ENCODE peak calls at places on chromosomes 13 and 19, in seven cellular contexts. One of them, this sample, is unnamed.

GRCh38 chr19:32674153-32674958 is 624 bp downstream of the ANKRD27 start:
- DNase-seq in effector memory CD4-positive, alpha-beta T cell: peak
- DNase-seq in dermis blood vessel endothelial cell: peak
- DNase-seq in kidney epithelial cell: no peak
- DNase-seq in GM23248: peak
- DNase-seq in iPS DF 6.9: no peak
- DNase-seq in iris pigment epithelial cell: no peak
- DNase-seq in this sample: peak

GRCh38 chr19:57192064-57192395 is 730 bp downstream of the ZNF264 start:
- DNase-seq in effector memory CD4-positive, alpha-beta T cell: no peak
- DNase-seq in dermis blood vessel endothelial cell: peak
- DNase-seq in kidney epithelial cell: no peak
- DNase-seq in GM23248: peak
- DNase-seq in iPS DF 6.9: no peak
- DNase-seq in iris pigment epithelial cell: peak
- DNase-seq in this sample: no peak

GRCh38 chr19:48501446-48501960 is 10.1 kb downstream of the LMTK3 start:
- DNase-seq in effector memory CD4-positive, alpha-beta T cell: peak
- DNase-seq in dermis blood vessel endothelial cell: no peak
- DNase-seq in kidney epithelial cell: no peak
- DNase-seq in GM23248: no peak
- DNase-seq in iPS DF 6.9: peak
- DNase-seq in iris pigment epithelial cell: no peak
- DNase-seq in this sample: no peak

GRCh38 chr13:46728777-46729176 is 68.2 kb downstream of the ESD start:
- DNase-seq in effector memory CD4-positive, alpha-beta T cell: no peak
- DNase-seq in dermis blood vessel endothelial cell: no peak
- DNase-seq in kidney epithelial cell: no peak
- DNase-seq in GM23248: peak
- DNase-seq in iPS DF 6.9: peak
- DNase-seq in iris pigment epithelial cell: peak
- DNase-seq in this sample: no peak

GRCh38 chr13:60329221-60329983 is 67.6 kb upstream of the TDRD3 start:
- DNase-seq in effector memory CD4-positive, alpha-beta T cell: no peak
- DNase-seq in dermis blood vessel endothelial cell: peak
- DNase-seq in kidney epithelial cell: no peak
- DNase-seq in GM23248: peak
- DNase-seq in iPS DF 6.9: peak
- DNase-seq in iris pigment epithelial cell: peak
- DNase-seq in this sample: peak

GRCh38 chr19:48571378-48572162 is 19.6 kb downstream of the SULT2B1 start:
- DNase-seq in effector memory CD4-positive, alpha-beta T cell: no peak
- DNase-seq in dermis blood vessel endothelial cell: no peak
- DNase-seq in kidney epithelial cell: no peak
- DNase-seq in GM23248: no peak
- DNase-seq in iPS DF 6.9: no peak
- DNase-seq in iris pigment epithelial cell: no peak
- DNase-seq in this sample: no peak

GRCh38 chr19:14871619-14872230 is 14.2 kb downstream of the OR7A17 start:
- DNase-seq in effector memory CD4-positive, alpha-beta T cell: no peak
- DNase-seq in dermis blood vessel endothelial cell: peak
- DNase-seq in kidney epithelial cell: no peak
- DNase-seq in GM23248: peak
- DNase-seq in iPS DF 6.9: no peak
- DNase-seq in iris pigment epithelial cell: peak
- DNase-seq in this sample: no peak

GRCh38 chr13:44437356-44438233 is 64.0 kb downstream of the SERP2 start:
- DNase-seq in effector memory CD4-positive, alpha-beta T cell: no peak
- DNase-seq in dermis blood vessel endothelial cell: peak
- DNase-seq in kidney epithelial cell: no peak
- DNase-seq in GM23248: peak
- DNase-seq in iPS DF 6.9: no peak
- DNase-seq in iris pigment epithelial cell: peak
- DNase-seq in this sample: no peak

GRCh38 chr19:46998445-46999142 is 21.0 kb upstream of the NPAS1 start:
- DNase-seq in effector memory CD4-positive, alpha-beta T cell: no peak
- DNase-seq in dermis blood vessel endothelial cell: no peak
- DNase-seq in kidney epithelial cell: no peak
- DNase-seq in GM23248: no peak
- DNase-seq in iPS DF 6.9: no peak
- DNase-seq in iris pigment epithelial cell: no peak
- DNase-seq in this sample: no peak

GRCh38 chr19:38392707-38393308 is 4.3 kb downstream of the SPRED3 start:
- DNase-seq in effector memory CD4-positive, alpha-beta T cell: no peak
- DNase-seq in dermis blood vessel endothelial cell: no peak
- DNase-seq in kidney epithelial cell: no peak
- DNase-seq in GM23248: peak
- DNase-seq in iPS DF 6.9: no peak
- DNase-seq in iris pigment epithelial cell: peak
- DNase-seq in this sample: no peak

GRCh38 chr13:104140557-104140956 is 1074.3 kb upstream of the SLC10A2 start:
- DNase-seq in effector memory CD4-positive, alpha-beta T cell: no peak
- DNase-seq in dermis blood vessel endothelial cell: peak
- DNase-seq in kidney epithelial cell: no peak
- DNase-seq in GM23248: no peak
- DNase-seq in iPS DF 6.9: no peak
- DNase-seq in iris pigment epithelial cell: peak
- DNase-seq in this sample: no peak

GRCh38 chr13:47835470-47836228 is 165.4 kb downstream of the SUCLA2 start:
- DNase-seq in effector memory CD4-positive, alpha-beta T cell: no peak
- DNase-seq in dermis blood vessel endothelial cell: no peak
- DNase-seq in kidney epithelial cell: no peak
- DNase-seq in GM23248: no peak
- DNase-seq in iPS DF 6.9: no peak
- DNase-seq in iris pigment epithelial cell: no peak
- DNase-seq in this sample: no peak

GRCh38 chr13:29924951-29925350 is 74.5 kb upstream of the UBL3 start:
- DNase-seq in effector memory CD4-positive, alpha-beta T cell: no peak
- DNase-seq in dermis blood vessel endothelial cell: no peak
- DNase-seq in kidney epithelial cell: no peak
- DNase-seq in GM23248: no peak
- DNase-seq in iPS DF 6.9: no peak
- DNase-seq in iris pigment epithelial cell: no peak
- DNase-seq in this sample: no peak

GRCh38 chr13:46160474-46161066 is 21.4 kb downstream of the LCP1 start:
- DNase-seq in effector memory CD4-positive, alpha-beta T cell: no peak
- DNase-seq in dermis blood vessel endothelial cell: peak
- DNase-seq in kidney epithelial cell: peak
- DNase-seq in GM23248: peak
- DNase-seq in iPS DF 6.9: peak
- DNase-seq in iris pigment epithelial cell: peak
- DNase-seq in this sample: no peak

GRCh38 chr13:21674271-21675009 is 3.6 kb downstream of the FGF9 start:
- DNase-seq in effector memory CD4-positive, alpha-beta T cell: no peak
- DNase-seq in dermis blood vessel endothelial cell: peak
- DNase-seq in kidney epithelial cell: no peak
- DNase-seq in GM23248: peak
- DNase-seq in iPS DF 6.9: no peak
- DNase-seq in iris pigment epithelial cell: no peak
- DNase-seq in this sample: peak

GRCh38 chr19:15426485-15427349 is 7.9 kb upstream of the AKAP8L start:
- DNase-seq in effector memory CD4-positive, alpha-beta T cell: no peak
- DNase-seq in dermis blood vessel endothelial cell: peak
- DNase-seq in kidney epithelial cell: no peak
- DNase-seq in GM23248: no peak
- DNase-seq in iPS DF 6.9: no peak
- DNase-seq in iris pigment epithelial cell: no peak
- DNase-seq in this sample: no peak

GRCh38 chr19:48507911-48508439 is 3.7 kb downstream of the LMTK3 start:
- DNase-seq in effector memory CD4-positive, alpha-beta T cell: no peak
- DNase-seq in dermis blood vessel endothelial cell: no peak
- DNase-seq in kidney epithelial cell: no peak
- DNase-seq in GM23248: no peak
- DNase-seq in iPS DF 6.9: no peak
- DNase-seq in iris pigment epithelial cell: no peak
- DNase-seq in this sample: no peak

GRCh38 chr13:52356327-52356726 is 49.6 kb downstream of the THSD1 start:
- DNase-seq in effector memory CD4-positive, alpha-beta T cell: no peak
- DNase-seq in dermis blood vessel endothelial cell: no peak
- DNase-seq in kidney epithelial cell: peak
- DNase-seq in GM23248: peak
- DNase-seq in iPS DF 6.9: no peak
- DNase-seq in iris pigment epithelial cell: peak
- DNase-seq in this sample: peak

GRCh38 chr19:32802840-32803239 is 66.7 kb downstream of the SLC7A9 start:
- DNase-seq in effector memory CD4-positive, alpha-beta T cell: no peak
- DNase-seq in dermis blood vessel endothelial cell: no peak
- DNase-seq in kidney epithelial cell: no peak
- DNase-seq in GM23248: no peak
- DNase-seq in iPS DF 6.9: no peak
- DNase-seq in iris pigment epithelial cell: no peak
- DNase-seq in this sample: no peak

GRCh38 chr19:13849991-13850909 is 26.7 kb upstream of the NANOS3 start:
- DNase-seq in effector memory CD4-positive, alpha-beta T cell: peak
- DNase-seq in dermis blood vessel endothelial cell: peak
- DNase-seq in kidney epithelial cell: no peak
- DNase-seq in GM23248: peak
- DNase-seq in iPS DF 6.9: no peak
- DNase-seq in iris pigment epithelial cell: peak
- DNase-seq in this sample: peak

GRCh38 chr13:42760949-42761348 is 20.4 kb upstream of the FAM216B start:
- DNase-seq in effector memory CD4-positive, alpha-beta T cell: no peak
- DNase-seq in dermis blood vessel endothelial cell: no peak
- DNase-seq in kidney epithelial cell: no peak
- DNase-seq in GM23248: no peak
- DNase-seq in iPS DF 6.9: no peak
- DNase-seq in iris pigment epithelial cell: peak
- DNase-seq in this sample: no peak

GRCh38 chr19:47247308-47247990 is 8.9 kb upstream of the CCDC9 start:
- DNase-seq in effector memory CD4-positive, alpha-beta T cell: peak
- DNase-seq in dermis blood vessel endothelial cell: peak
- DNase-seq in kidney epithelial cell: no peak
- DNase-seq in GM23248: peak
- DNase-seq in iPS DF 6.9: no peak
- DNase-seq in iris pigment epithelial cell: peak
- DNase-seq in this sample: peak

GRCh38 chr19:45154064-45154827 is 6.5 kb downstream of the NKPD1 start:
- DNase-seq in effector memory CD4-positive, alpha-beta T cell: no peak
- DNase-seq in dermis blood vessel endothelial cell: peak
- DNase-seq in kidney epithelial cell: no peak
- DNase-seq in GM23248: peak
- DNase-seq in iPS DF 6.9: no peak
- DNase-seq in iris pigment epithelial cell: peak
- DNase-seq in this sample: peak

GRCh38 chr19:35134601-35135091 is at the start of gene LGI4:
- DNase-seq in effector memory CD4-positive, alpha-beta T cell: no peak
- DNase-seq in dermis blood vessel endothelial cell: no peak
- DNase-seq in kidney epithelial cell: no peak
- DNase-seq in GM23248: peak
- DNase-seq in iPS DF 6.9: no peak
- DNase-seq in iris pigment epithelial cell: no peak
- DNase-seq in this sample: no peak

GRCh38 chr13:91576590-91576989 is 178.2 kb downstream of the GPC5 start:
- DNase-seq in effector memory CD4-positive, alpha-beta T cell: no peak
- DNase-seq in dermis blood vessel endothelial cell: no peak
- DNase-seq in kidney epithelial cell: no peak
- DNase-seq in GM23248: no peak
- DNase-seq in iPS DF 6.9: peak
- DNase-seq in iris pigment epithelial cell: no peak
- DNase-seq in this sample: peak

GRCh38 chr19:43482193-43482592 is 16.8 kb upstream of the LYPD3 start:
- DNase-seq in effector memory CD4-positive, alpha-beta T cell: no peak
- DNase-seq in dermis blood vessel endothelial cell: no peak
- DNase-seq in kidney epithelial cell: no peak
- DNase-seq in GM23248: no peak
- DNase-seq in iPS DF 6.9: no peak
- DNase-seq in iris pigment epithelial cell: no peak
- DNase-seq in this sample: peak

GRCh38 chr13:32969516-32969941 is 46.7 kb upstream of the KL start:
- DNase-seq in effector memory CD4-positive, alpha-beta T cell: no peak
- DNase-seq in dermis blood vessel endothelial cell: peak
- DNase-seq in kidney epithelial cell: peak
- DNase-seq in GM23248: peak
- DNase-seq in iPS DF 6.9: no peak
- DNase-seq in iris pigment epithelial cell: peak
- DNase-seq in this sample: no peak

GRCh38 chr13:102597029-102598015 is 536 bp downstream of the TPP2 start:
- DNase-seq in effector memory CD4-positive, alpha-beta T cell: no peak
- DNase-seq in dermis blood vessel endothelial cell: peak
- DNase-seq in kidney epithelial cell: no peak
- DNase-seq in GM23248: peak
- DNase-seq in iPS DF 6.9: no peak
- DNase-seq in iris pigment epithelial cell: peak
- DNase-seq in this sample: peak

This sample was measured in islet precursor cell.